ENCODE peak calls at places on chromosomes 5 and 9, in six cellular contexts. W is upper lobe of left lung, C is suprapubic skin, U is GM12878, Z is GM23338, Y is stomach. E is an unnamed sample.
A peak's percentile ranks its signal among the peaks of the same experiment; 100 is the strongest.

GRCh38 chr9:113523421-113524141 is 60.1 kb downstream of the RGS3 start:
- DNase-seq in Z (no peak), Y (no peak), W (peak; percentile 74), U (peak; percentile 85), C (no peak), E (no peak)

GRCh38 chr9:16458696-16459420 is 411.6 kb downstream of the BNC2 start:
- DNase-seq in C (no peak), Y (no peak), W (no peak), U (peak; percentile 76), Z (no peak), E (no peak)

GRCh38 chr9:98778711-98779530 is 17.4 kb downstream of the ANKS6 start:
- DNase-seq in C (no peak), Y (no peak), U (no peak), Z (no peak), W (peak; percentile 60), E (no peak)

GRCh38 chr5:169100735-169101075 is 200.2 kb downstream of the SLIT3 start:
- DNase-seq in U (no peak), W (no peak), C (peak; percentile 70), Z (no peak), Y (no peak), E (no peak)

GRCh38 chr9:134066546-134066922 is 1.3 kb downstream of the BRD3 start:
- DNase-seq in C (no peak), Y (peak; percentile 25), W (no peak), Z (no peak), U (no peak), E (no peak)

GRCh38 chr5:138336952-138337684 is 948 bp upstream of the FAM53C start:
- DNase-seq in U (no peak), W (peak; percentile 82), C (peak; percentile 93), Y (peak; percentile 80), Z (peak; percentile 90), E (peak; percentile 89)

GRCh38 chr5:172043822-172044221 is 37.4 kb upstream of the FBXW11 start:
- DNase-seq in Z (no peak), Y (no peak), C (no peak), U (no peak), W (no peak), E (no peak)

GRCh38 chr9:111752455-111752854 is 42.3 kb downstream of the SHOC1 start:
- DNase-seq in U (no peak), W (no peak), Z (no peak), C (no peak), Y (no peak), E (no peak)

GRCh38 chr5:5303242-5303641 is 119.2 kb upstream of the ICE1 start:
- DNase-seq in Y (no peak), U (no peak), C (no peak), Z (no peak), W (no peak), E (no peak)

GRCh38 chr5:76804266-76804665 is 14.6 kb upstream of the F2RL1 start:
- DNase-seq in U (no peak), Z (no peak), Y (no peak), W (no peak), C (no peak), E (no peak)

GRCh38 chr5:21154526-21154925 is 1166.5 kb upstream of the CDH18 start:
- DNase-seq in Y (no peak), C (no peak), W (no peak), U (no peak), Z (no peak), E (no peak)

GRCh38 chr5:107673368-107674136 is 2.8 kb upstream of the EFNA5 start:
- DNase-seq in Z (peak; percentile 96), Y (peak; percentile 88), W (peak; percentile 87), U (peak; percentile 59), C (peak; percentile 89), E (peak; percentile 78)

GRCh38 chr5:15452780-15453179 is 47.2 kb upstream of the FBXL7 start:
- DNase-seq in Z (no peak), C (no peak), W (no peak), Y (no peak), U (no peak), E (no peak)

GRCh38 chr5:9173281-9174048 is 372.4 kb downstream of the SEMA5A start:
- DNase-seq in W (no peak), C (no peak), Z (no peak), Y (no peak), U (no peak), E (no peak)

GRCh38 chr9:131306397-131306997 is 17.0 kb downstream of the PLPP7 start:
- DNase-seq in C (no peak), Y (no peak), Z (no peak), U (no peak), W (no peak), E (no peak)

GRCh38 chr9:68685770-68686169 is 19.3 kb upstream of the PIP5K1B start:
- DNase-seq in Y (peak; percentile 53), U (no peak), Z (peak; percentile 68), C (no peak), W (peak; percentile 48), E (no peak)

GRCh38 chr9:131657890-131658752 is 81.8 kb downstream of the RAPGEF1 start:
- DNase-seq in Y (no peak), Z (no peak), U (no peak), W (no peak), C (no peak), E (no peak)

GRCh38 chr5:13859285-13859684 is 85.2 kb downstream of the DNAH5 start:
- DNase-seq in Z (no peak), Y (no peak), C (no peak), U (no peak), W (no peak), E (no peak)

GRCh38 chr5:21802869-21803490 is 1050.2 kb downstream of the CDH12 start:
- DNase-seq in Z (peak; percentile 54), C (no peak), Y (no peak), U (no peak), W (no peak), E (no peak)

GRCh38 chr9:125484632-125485282 is 222.3 kb downstream of the MAPKAP1 start:
- DNase-seq in Y (no peak), Z (no peak), C (no peak), W (no peak), U (no peak), E (no peak)

GRCh38 chr5:76954383-76954763 is 1.5 kb downstream of the CRHBP start:
- DNase-seq in U (no peak), W (no peak), C (no peak), Z (peak; percentile 46), Y (no peak), E (no peak)

GRCh38 chr5:128290152-128290858 is 206.7 kb downstream of the SLC12A2 start:
- DNase-seq in W (no peak), C (no peak), Y (no peak), Z (no peak), U (no peak), E (no peak)

GRCh38 chr5:58545912-58546311 is 37.0 kb upstream of the RAB3C start:
- DNase-seq in W (peak; percentile 48), Z (no peak), Y (no peak), U (no peak), C (no peak), E (no peak)

GRCh38 chr9:137427454-137428310 is 4.5 kb downstream of the NOXA1 start:
- DNase-seq in C (peak; percentile 51), W (no peak), Z (no peak), Y (no peak), U (no peak), E (no peak)
- H3K4me1 ChIP-seq in C (peaks cover 27% of the 10 kb centered on the region), W (no peaks in the 10 kb centered on the region), Z (no peaks in the 10 kb centered on the region), Y (peaks cover 49% of the 10 kb centered on the region), U (peaks cover 6% of the 10 kb centered on the region), E (peaks cover 4% of the 10 kb centered on the region)

GRCh38 chr9:135992486-135993408 is 31.6 kb upstream of the UBAC1 start:
- DNase-seq in C (peak; percentile 86), W (peak; percentile 87), U (no peak), Y (peak; percentile 75), Z (peak; percentile 79), E (peak; percentile 73)
- TF ChIP-seq CTCF in C (no peak), W (no peak), U (no peak), Y (no peak), Z (no peak), E (no peak)

DNA sequence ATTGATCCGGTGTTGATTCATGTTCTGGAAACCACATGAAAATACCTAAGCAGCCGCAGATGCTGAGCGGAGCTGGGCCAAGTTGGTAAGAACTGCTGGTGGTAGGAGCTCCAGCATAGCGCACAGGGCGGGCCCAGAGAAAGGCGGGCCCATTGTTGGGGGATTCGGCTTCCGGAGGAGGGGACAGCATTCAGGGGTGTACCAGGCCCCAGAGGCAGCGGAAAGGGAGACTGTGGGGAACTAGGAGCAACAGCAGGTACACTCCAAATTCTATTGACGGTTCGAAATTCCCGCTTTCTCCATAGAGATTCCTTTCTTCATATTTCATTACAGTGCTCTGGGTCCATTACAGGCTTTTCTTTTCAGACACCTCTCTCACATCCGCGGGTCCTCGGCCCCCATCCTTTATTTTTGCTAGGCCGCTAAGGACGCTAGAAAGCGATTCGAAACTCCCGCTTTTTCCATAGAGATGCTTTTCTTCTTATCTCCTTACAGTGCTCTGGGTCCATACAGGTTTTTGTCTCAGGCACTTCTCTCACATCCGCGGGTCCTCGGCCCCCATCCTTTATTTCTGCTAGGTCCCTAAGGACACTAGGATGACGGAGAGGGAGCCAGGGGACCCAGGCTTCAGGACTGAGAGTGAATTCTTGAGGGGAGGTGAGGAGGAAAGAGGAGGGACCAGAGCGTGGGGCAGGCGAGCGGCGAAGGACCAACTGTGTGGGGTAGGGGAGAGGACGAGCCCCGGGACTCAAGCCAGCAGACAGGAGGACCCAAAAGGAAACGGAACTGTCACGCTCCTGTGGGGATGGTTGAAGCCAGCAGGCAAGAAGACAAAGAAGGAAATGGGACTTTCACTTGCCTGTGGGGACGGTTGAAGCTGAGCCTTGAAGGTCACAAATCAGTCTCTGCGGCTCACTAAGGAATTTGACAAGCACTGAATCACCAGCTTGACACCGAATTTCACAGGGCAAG is at the start of gene CCDC152:
- DNase-seq in W (no peak), Z (peak; percentile 89), Y (peak; percentile 20), U (no peak), C (no peak), E (no peak)
- TF ChIP-seq POLR2AphosphoS5 in W (no peak), Z (peak; percentile 67), Y (no peak), U (peak; percentile 30), C (no peak), E (no peak)

GRCh38 chr5:164097747-164098146 is 592.3 kb downstream of the MAT2B start:
- DNase-seq in Z (no peak), U (no peak), W (no peak), Y (no peak), C (no peak), E (no peak)

GRCh38 chr5:164094321-164094720 is 588.9 kb downstream of the MAT2B start:
- DNase-seq in Z (no peak), U (no peak), W (no peak), C (no peak), Y (no peak), E (no peak)

GRCh38 chr5:164098979-164099378 is 593.6 kb downstream of the MAT2B start:
- DNase-seq in Z (no peak), Y (no peak), C (no peak), W (no peak), U (no peak), E (no peak)

GRCh38 chr5:164098536-164098935 is 593.1 kb downstream of the MAT2B start:
- DNase-seq in Y (no peak), C (no peak), U (no peak), Z (no peak), W (no peak), E (no peak)
- H3K4me1 ChIP-seq in Y (no peaks in the 10 kb centered on the region), C (no peaks in the 10 kb centered on the region), U (no peaks in the 10 kb centered on the region), Z (peaks cover 15% of the 10 kb centered on the region), W (no peaks in the 10 kb centered on the region), E (no peaks in the 10 kb centered on the region)

GRCh38 chr5:139955616-139956283 is 87.3 kb downstream of the NRG2 start:
- DNase-seq in Y (no peak), Z (peak; percentile 28), C (no peak), W (no peak), U (no peak), E (no peak)
- TF ChIP-seq CTCF in Y (no peak), Z (no peak), C (no peak), W (no peak), U (peak; percentile 8), E (no peak)